ENCODE peak calls at places on chromosomes 3 and 15, in eight cellular contexts. B is hepatocyte, R is ovary, O is psoas muscle, H is neural progenitor cell, P is esophagus squamous epithelium, U is adrenal gland, T is heart right ventricle. J is an unnamed sample.

GRCh38 chr15:85772668-85773067 is 22.1 kb downstream of the KLHL25 start:
- DNase-seq in B (no peak), R (no peak), O (peak; percentile 84), H (no peak), P (no peak), U (no peak), T (peak; percentile 61), J (no peak)

GRCh38 chr3:25468866-25469319 is 40.8 kb downstream of the RARB start:
- DNase-seq in B (peak; percentile 33), R (peak; percentile 69), O (peak; percentile 85), H (peak; percentile 32), P (no peak), U (peak; percentile 70), T (peak; percentile 70), J (peak; percentile 9)

GRCh38 chr3:184631339-184631965 is 69.9 kb downstream of the EPHB3 start:
- DNase-seq in B (no peak), R (no peak), O (no peak), H (no peak), P (no peak), U (no peak), T (no peak), J (no peak)

GRCh38 chr3:58526124-58526957 is 10.6 kb downstream of the ACOX2 start:
- DNase-seq in B (peak; percentile 65), R (no peak), O (no peak), H (no peak), P (no peak), U (peak; percentile 65), T (no peak), J (no peak)

GRCh38 chr3:24259901-24260512 is 234.6 kb downstream of the THRB start:
- DNase-seq in B (peak; percentile 49), R (no peak), O (peak; percentile 77), H (no peak), P (no peak), U (peak; percentile 66), T (no peak), J (no peak)

GRCh38 chr3:178084938-178085816 is 451.1 kb upstream of the KCNMB2 start:
- DNase-seq in B (peak; percentile 90), R (peak; percentile 79), O (peak; percentile 87), H (peak; percentile 84), P (no peak), U (peak; percentile 87), T (peak; percentile 77), J (peak; percentile 89)

GRCh38 chr15:96089396-96090058 is 241.0 kb upstream of the NR2F2 start:
- DNase-seq in B (no peak), R (no peak), O (no peak), H (peak; percentile 39), P (no peak), U (no peak), T (no peak), J (no peak)

GRCh38 chr15:34336333-34336732 is 1.2 kb downstream of the SLC12A6 start:
- DNase-seq in B (no peak), R (no peak), O (no peak), H (no peak), P (no peak), U (no peak), T (no peak), J (no peak)

GRCh38 chr15:96341465-96342142 is 11.1 kb downstream of the NR2F2 start:
- DNase-seq in B (no peak), R (peak; percentile 54), O (peak; percentile 54), H (peak; percentile 62), P (no peak), U (no peak), T (no peak), J (no peak)

GRCh38 chr15:63223463-63223862 is 34.1 kb downstream of the RAB8B start:
- DNase-seq in B (no peak), R (no peak), O (no peak), H (no peak), P (no peak), U (no peak), T (no peak), J (no peak)

GRCh38 chr3:99757948-99758347 is 59.7 kb upstream of the CMSS1 start:
- DNase-seq in B (no peak), R (no peak), O (no peak), H (no peak), P (no peak), U (no peak), T (no peak), J (no peak)

GRCh38 chr15:41466711-41467110 is 27.0 kb upstream of the ITPKA start:
- DNase-seq in B (no peak), R (no peak), O (no peak), H (no peak), P (no peak), U (no peak), T (no peak), J (no peak)

GRCh38 chr3:190345027-190345821 is 23.0 kb upstream of the CLDN1 start:
- DNase-seq in B (peak; percentile 49), R (peak; percentile 29), O (no peak), H (peak; percentile 12), P (no peak), U (peak; percentile 60), T (no peak), J (no peak)

GRCh38 chr3:178083906-178084823 is 452.1 kb upstream of the KCNMB2 start:
- DNase-seq in B (peak; percentile 11), R (no peak), O (no peak), H (peak; percentile 43), P (no peak), U (peak; percentile 23), T (no peak), J (peak; percentile 28)

GRCh38 chr3:174776123-174776522 is 83.0 kb upstream of the NAALADL2 start:
- DNase-seq in B (peak; percentile 6), R (no peak), O (no peak), H (no peak), P (no peak), U (no peak), T (no peak), J (no peak)

GRCh38 chr15:99058421-99058870 is 46.4 kb upstream of the SYNM start:
- DNase-seq in B (no peak), R (peak; percentile 45), O (peak; percentile 50), H (no peak), P (no peak), U (no peak), T (no peak), J (no peak)

GRCh38 chr3:170745211-170745718 is 124.7 kb downstream of the RPL22L1 start:
- DNase-seq in B (no peak), R (no peak), O (no peak), H (no peak), P (no peak), U (no peak), T (no peak), J (no peak)

GRCh38 chr3:158679547-158680000 is 7.1 kb upstream of the LXN start:
- DNase-seq in B (no peak), R (no peak), O (no peak), H (no peak), P (no peak), U (no peak), T (no peak), J (no peak)

GRCh38 chr3:99823723-99824711 is 6.4 kb downstream of the CMSS1 start:
- DNase-seq in B (no peak), R (no peak), O (no peak), H (peak; percentile 9), P (no peak), U (no peak), T (no peak), J (peak; percentile 35)

GRCh38 chr3:115363071-115363470 is 216.0 kb upstream of the ZBTB20 start:
- DNase-seq in B (no peak), R (no peak), O (no peak), H (no peak), P (no peak), U (no peak), T (no peak), J (no peak)

GRCh38 chr3:135576786-135577185 is 388.7 kb upstream of the PPP2R3A start:
- DNase-seq in B (no peak), R (no peak), O (no peak), H (no peak), P (no peak), U (no peak), T (no peak), J (no peak)

GRCh38 chr15:25960273-25960672 is 97.1 kb upstream of the ATP10A start:
- DNase-seq in B (no peak), R (no peak), O (no peak), H (no peak), P (no peak), U (no peak), T (no peak), J (no peak)

GRCh38 chr15:55739641-55740040 is 3.3 kb downstream of the PRTG start:
- DNase-seq in B (no peak), R (no peak), O (no peak), H (peak; percentile 52), P (no peak), U (no peak), T (no peak), J (no peak)
- H3K4me1 ChIP-seq in B (peaks cover 12% of the 10 kb centered on the region), R (peaks cover 3% of the 10 kb centered on the region), O (no peaks in the 10 kb centered on the region), H (peaks cover 68% of the 10 kb centered on the region), P (peaks cover 29% of the 10 kb centered on the region), U (no peaks in the 10 kb centered on the region), T (no peaks in the 10 kb centered on the region), J (peaks cover 11% of the 10 kb centered on the region)

DNA sequence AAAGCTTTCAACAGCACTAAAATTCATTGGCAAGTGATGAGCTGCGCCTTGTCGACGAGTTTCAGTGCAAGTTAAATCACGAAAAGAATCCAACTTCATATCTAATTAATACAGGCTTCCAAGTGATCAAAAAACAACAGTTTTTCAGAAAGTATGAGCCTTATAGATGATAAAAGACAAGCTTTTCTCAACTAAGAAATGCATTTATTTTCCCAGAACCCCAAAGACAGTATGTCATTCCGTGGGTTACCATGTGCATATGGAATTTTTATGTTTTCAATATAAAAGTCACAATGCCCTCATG is 442.8 kb downstream of the MAGI1 start:
- DNase-seq in B (no peak), R (no peak), O (no peak), H (no peak), P (no peak), U (no peak), T (no peak), J (no peak)
- H3K4me1 ChIP-seq in B (no peaks in the 10 kb centered on the region), R (peaks cover 3% of the 10 kb centered on the region), O (peaks cover 3% of the 10 kb centered on the region), H (peaks cover 39% of the 10 kb centered on the region), P (peaks cover 16% of the 10 kb centered on the region), U (no peaks in the 10 kb centered on the region), T (no peaks in the 10 kb centered on the region), J (peaks cover 17% of the 10 kb centered on the region)

GRCh38 chr3:142602630-142603339 is 6.6 kb downstream of the PLS1 start:
- DNase-seq in B (no peak), R (no peak), O (no peak), H (no peak), P (no peak), U (no peak), T (no peak), J (no peak)
- H3K4me1 ChIP-seq in B (no peaks in the 10 kb centered on the region), R (no peaks in the 10 kb centered on the region), O (no peaks in the 10 kb centered on the region), H (no peaks in the 10 kb centered on the region), P (peaks cover 5% of the 10 kb centered on the region), U (no peaks in the 10 kb centered on the region), T (no peaks in the 10 kb centered on the region), J (no peaks in the 10 kb centered on the region)

GRCh38 chr3:141384157-141384556 is 15.9 kb downstream of the ZBTB38 start:
- DNase-seq in B (no peak), R (no peak), O (no peak), H (no peak), P (no peak), U (no peak), T (no peak), J (no peak)
- H3K4me1 ChIP-seq in B (peaks cover 8% of the 10 kb centered on the region), R (peaks cover 18% of the 10 kb centered on the region), O (no peaks in the 10 kb centered on the region), H (peaks cover 20% of the 10 kb centered on the region), P (peaks cover 67% of the 10 kb centered on the region), U (peaks cover 9% of the 10 kb centered on the region), T (no peaks in the 10 kb centered on the region), J (peaks cover 15% of the 10 kb centered on the region)